ENCODE peak calls at places on chromosomes 13 and 19, in four cellular contexts. One of them, this sample, is unnamed.

GRCh38 chr13:79776538-79776937 is 295.6 kb downstream of the NDFIP2 start:
- DNase-seq in spleen: no peak
- DNase-seq in uterus: no peak
- DNase-seq in stomach: no peak
- DNase-seq in this sample: no peak

GRCh38 chr13:27556109-27556508 is 64.2 kb downstream of the LNX2 start:
- DNase-seq in spleen: no peak
- DNase-seq in uterus: no peak
- DNase-seq in stomach: no peak
- DNase-seq in this sample: peak; percentile 20

GRCh38 chr13:104641309-104641708 is 1575.1 kb upstream of the SLC10A2 start:
- DNase-seq in stomach: no peak
- DNase-seq in uterus: no peak
- DNase-seq in spleen: no peak
- DNase-seq in this sample: no peak

GRCh38 chr19:15197275-15198005 is 3.4 kb downstream of the NOTCH3 start:
- DNase-seq in spleen: no peak
- DNase-seq in stomach: no peak
- DNase-seq in uterus: no peak
- DNase-seq in this sample: no peak

GRCh38 chr19:8123683-8124082 is 25.7 kb downstream of the FBN3 start:
- DNase-seq in spleen: no peak
- DNase-seq in stomach: no peak
- DNase-seq in uterus: no peak
- DNase-seq in this sample: no peak

GRCh38 chr19:13959962-13960862 is 7.9 kb downstream of the DCAF15 start:
- DNase-seq in stomach: no peak
- DNase-seq in spleen: no peak
- DNase-seq in uterus: no peak
- DNase-seq in this sample: peak; percentile 73

GRCh38 chr19:4547303-4548237 is 7.7 kb upstream of the LRG1 start:
- DNase-seq in stomach: peak; percentile 60
- DNase-seq in uterus: no peak
- DNase-seq in spleen: peak; percentile 87
- DNase-seq in this sample: no peak

GRCh38 chr19:54696117-54696548 is 28.1 kb upstream of the KIR3DL3 start:
- DNase-seq in stomach: no peak
- DNase-seq in uterus: no peak
- DNase-seq in spleen: no peak
- DNase-seq in this sample: no peak

GRCh38 chr19:3615524-3616135 is 9.0 kb upstream of the TBXA2R start:
- DNase-seq in spleen: no peak
- DNase-seq in uterus: no peak
- DNase-seq in stomach: no peak
- DNase-seq in this sample: no peak

GRCh38 chr13:50844181-50844875 is 836 bp upstream of the DLEU7 start:
- DNase-seq in uterus: no peak
- DNase-seq in spleen: no peak
- DNase-seq in stomach: no peak
- DNase-seq in this sample: no peak

GRCh38 chr19:29562299-29563297 is 36.8 kb downstream of the VSTM2B start:
- DNase-seq in stomach: no peak
- DNase-seq in spleen: no peak
- DNase-seq in uterus: no peak
- DNase-seq in this sample: no peak

GRCh38 chr13:41700790-41701310 is 243.5 kb downstream of the RGCC start:
- DNase-seq in uterus: no peak
- DNase-seq in stomach: no peak
- DNase-seq in spleen: no peak
- DNase-seq in this sample: no peak

GRCh38 chr19:39297931-39298634 is 1.9 kb downstream of the IFNL1 start:
- DNase-seq in uterus: no peak
- DNase-seq in stomach: peak; percentile 40
- DNase-seq in spleen: peak; percentile 91
- DNase-seq in this sample: no peak

GRCh38 chr19:55368701-55369563 is 1.3 kb downstream of the IL11 start:
- DNase-seq in spleen: no peak
- DNase-seq in uterus: no peak
- DNase-seq in stomach: no peak
- DNase-seq in this sample: peak; percentile 86

GRCh38 chr13:34913040-34913439 is 29.0 kb upstream of the NBEA start:
- DNase-seq in spleen: no peak
- DNase-seq in stomach: no peak
- DNase-seq in uterus: no peak
- DNase-seq in this sample: no peak

GRCh38 chr13:58704953-58705352 is 1073.4 kb downstream of the PCDH17 start:
- DNase-seq in uterus: no peak
- DNase-seq in spleen: no peak
- DNase-seq in stomach: no peak
- DNase-seq in this sample: no peak

GRCh38 chr13:28503182-28503980 is 8.5 kb upstream of the FLT1 start:
- DNase-seq in stomach: no peak
- DNase-seq in uterus: no peak
- DNase-seq in spleen: peak; percentile 18
- DNase-seq in this sample: no peak

GRCh38 chr19:34482380-34483250 is 1.1 kb downstream of the WTIP start:
- DNase-seq in stomach: no peak
- DNase-seq in uterus: no peak
- DNase-seq in spleen: no peak
- DNase-seq in this sample: peak; percentile 83

GRCh38 chr19:23547156-23547555 is 139.9 kb downstream of the ZNF675 start:
- DNase-seq in stomach: no peak
- DNase-seq in uterus: no peak
- DNase-seq in spleen: no peak
- DNase-seq in this sample: no peak

GRCh38 chr13:27172495-27172842 is 858 bp upstream of the USP12 start:
- DNase-seq in stomach: no peak
- DNase-seq in uterus: no peak
- DNase-seq in spleen: no peak
- DNase-seq in this sample: no peak

GRCh38 chr19:16470541-16470910 is 1.2 kb downstream of the EPS15L1 start:
- DNase-seq in spleen: no peak
- DNase-seq in uterus: no peak
- DNase-seq in stomach: no peak
- DNase-seq in this sample: no peak

GRCh38 chr19:32675720-32676185 is at the start of gene RGS9BP:
- DNase-seq in uterus: peak; percentile 73
- DNase-seq in stomach: peak; percentile 83
- DNase-seq in spleen: peak; percentile 94
- DNase-seq in this sample: peak; percentile 94

GRCh38 chr13:95452376-95452775 is 100.1 kb upstream of the CLDN10 start:
- DNase-seq in stomach: no peak
- DNase-seq in spleen: no peak
- DNase-seq in uterus: no peak
- DNase-seq in this sample: no peak

GRCh38 chr13:72651196-72651595 is 76.2 kb downstream of the MZT1 start:
- DNase-seq in stomach: no peak
- DNase-seq in spleen: no peak
- DNase-seq in uterus: no peak
- DNase-seq in this sample: no peak

GRCh38 chr19:32337176-32337808 is 8.1 kb upstream of the ZNF507 start:
- DNase-seq in spleen: no peak
- DNase-seq in uterus: no peak
- DNase-seq in stomach: no peak
- DNase-seq in this sample: no peak

GRCh38 chr19:15926484-15926883 is 7.8 kb downstream of the CYP4F11 start:
- DNase-seq in spleen: no peak
- DNase-seq in stomach: no peak
- DNase-seq in uterus: no peak
- DNase-seq in this sample: no peak

GRCh38 chr13:68927387-68928026 is 1180.1 kb upstream of the ATXN8OS start:
- DNase-seq in stomach: no peak
- DNase-seq in uterus: no peak
- DNase-seq in spleen: no peak
- DNase-seq in this sample: no peak
- TF ChIP-seq CTCF in stomach: peak; percentile 17
- TF ChIP-seq CTCF in uterus: no peak
- TF ChIP-seq CTCF in spleen: no peak
- TF ChIP-seq CTCF in this sample: peak; percentile 38

DNA sequence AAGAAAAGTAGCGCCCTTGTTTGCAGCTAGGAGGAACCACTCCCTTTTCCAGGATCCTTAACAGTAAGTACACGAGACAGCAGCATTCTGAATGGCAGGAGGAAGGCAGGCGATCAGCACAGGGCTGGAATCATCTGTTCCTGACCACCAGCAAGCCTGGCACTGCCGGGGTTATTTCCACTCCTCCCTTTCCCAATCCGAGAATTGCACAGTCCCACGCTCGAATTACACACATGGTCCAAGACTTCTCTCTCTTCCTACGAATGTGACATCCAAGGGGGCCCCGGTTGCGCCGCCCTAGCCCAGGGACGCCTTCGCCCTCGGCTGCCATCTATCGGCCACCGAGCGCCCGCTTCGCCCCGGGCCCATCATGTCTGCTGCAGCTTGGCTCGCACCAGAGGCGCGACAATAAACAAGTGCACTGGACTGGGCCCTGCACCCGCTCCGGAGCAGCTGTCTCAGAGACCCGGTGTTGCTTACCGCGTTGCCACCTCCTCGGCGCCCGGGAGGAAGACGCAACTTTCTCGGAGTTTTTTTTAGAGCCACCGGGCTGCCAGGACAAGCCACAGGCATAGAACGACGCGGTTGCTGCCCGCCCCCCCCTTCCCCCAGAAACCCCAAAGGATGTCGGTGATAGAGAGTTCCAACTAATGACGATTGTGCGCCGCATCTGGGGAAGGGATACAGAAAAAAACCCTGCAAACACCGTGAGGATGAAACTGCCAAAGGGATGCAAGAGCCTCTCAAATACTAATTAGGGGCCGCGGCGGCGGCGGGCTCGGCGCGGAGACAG is at the start of gene SLITRK5:
- DNase-seq in spleen: peak; percentile 89
- DNase-seq in uterus: no peak
- DNase-seq in stomach: peak; percentile 70
- DNase-seq in this sample: peak; percentile 81
- H3K4me3 ChIP-seq in spleen: peak within 1 kb of the TSS; percentile 36
- H3K4me3 ChIP-seq in uterus: peak within 1 kb of the TSS; percentile 29
- H3K4me3 ChIP-seq in stomach: peak within 1 kb of the TSS; percentile 54
- H3K4me3 ChIP-seq in this sample: peak within 1 kb of the TSS; percentile 60

DNA sequence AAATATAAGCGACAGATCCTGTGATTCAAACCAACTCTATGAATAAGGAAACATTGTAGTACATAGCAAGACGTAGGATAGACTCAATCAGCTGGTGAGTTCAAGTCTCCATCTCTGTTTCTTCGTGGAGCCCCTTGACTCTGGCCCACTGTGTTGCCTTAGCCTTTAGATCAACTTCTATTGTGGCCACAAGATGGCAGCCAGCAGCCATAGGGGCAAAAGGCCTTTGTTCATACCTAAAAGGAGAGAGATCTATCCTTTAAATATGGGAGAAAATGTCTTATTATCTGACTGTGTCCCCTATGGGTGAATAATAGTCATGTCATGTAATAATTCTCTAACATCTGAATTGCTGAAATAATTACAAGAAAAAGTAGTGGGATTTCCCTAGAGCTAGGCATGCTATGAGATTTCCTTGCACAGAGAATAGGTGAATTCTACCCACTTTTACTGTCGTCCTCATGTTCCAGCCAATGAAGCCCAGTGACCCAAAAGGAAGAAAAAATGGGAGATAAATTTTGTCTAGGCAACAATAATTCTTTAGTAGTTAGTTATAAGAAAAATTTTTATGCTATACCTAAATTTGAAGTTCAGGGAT is 129.4 kb downstream of the PCDH20 start:
- DNase-seq in stomach: peak; percentile 27
- DNase-seq in uterus: no peak
- DNase-seq in spleen: no peak
- DNase-seq in this sample: no peak
- TF ChIP-seq CTCF in stomach: no peak
- TF ChIP-seq CTCF in uterus: no peak
- TF ChIP-seq CTCF in spleen: no peak
- TF ChIP-seq CTCF in this sample: peak; percentile 41

GRCh38 chr19:44304659-44305193 is at the start of gene ZNF235:
- DNase-seq in stomach: peak; percentile 88
- DNase-seq in spleen: peak; percentile 91
- DNase-seq in uterus: peak; percentile 89
- DNase-seq in this sample: peak; percentile 92

GRCh38 chr19:44306283-44306682 is 1.5 kb upstream of the ZNF235 start:
- DNase-seq in uterus: no peak
- DNase-seq in stomach: no peak
- DNase-seq in spleen: no peak
- DNase-seq in this sample: no peak

GRCh38 chr19:44303305-44303704 is 1.5 kb downstream of the ZNF235 start:
- DNase-seq in stomach: no peak
- DNase-seq in spleen: no peak
- DNase-seq in uterus: no peak
- DNase-seq in this sample: no peak

GRCh38 chr19:44303976-44304568 is 753 bp downstream of the ZNF235 start:
- DNase-seq in spleen: no peak
- DNase-seq in stomach: no peak
- DNase-seq in uterus: no peak
- DNase-seq in this sample: no peak

DNA sequence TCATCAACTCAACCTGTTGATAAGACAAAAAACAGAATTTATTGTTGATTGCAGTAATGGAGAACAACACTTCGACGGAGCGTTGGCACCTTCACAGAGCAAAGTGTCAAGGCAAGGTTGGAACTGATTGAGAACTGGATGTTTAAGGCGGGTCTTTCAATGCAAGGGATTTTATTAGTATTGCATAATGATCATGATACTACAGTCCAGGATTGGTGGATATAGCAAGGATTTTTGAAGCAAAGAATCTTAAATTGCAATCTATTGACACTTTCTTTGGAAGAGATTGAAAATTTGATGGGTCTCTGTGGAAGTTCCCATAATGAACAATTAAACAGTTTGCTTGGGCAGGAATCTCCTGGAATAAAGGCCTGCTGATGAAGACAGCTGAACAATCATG is 632 bp upstream of the ZNF235 start:
- DNase-seq in uterus: no peak
- DNase-seq in stomach: no peak
- DNase-seq in spleen: no peak
- DNase-seq in this sample: no peak
- H3K4me3 ChIP-seq in uterus: no peak overlapping the region
- H3K4me3 ChIP-seq in stomach: no peak overlapping the region
- H3K4me3 ChIP-seq in spleen: peak overlapping the region; percentile 89
- H3K4me3 ChIP-seq in this sample: peak overlapping the region; percentile 59

GRCh38 chr19:46728693-46729339 is 11.9 kb upstream of the PRKD2 start:
- DNase-seq in uterus: peak; percentile 75
- DNase-seq in stomach: peak; percentile 82
- DNase-seq in spleen: peak; percentile 97
- DNase-seq in this sample: peak; percentile 91
- TF ChIP-seq CTCF in uterus: peak; percentile 88
- TF ChIP-seq CTCF in stomach: peak; percentile 85
- TF ChIP-seq CTCF in spleen: peak; percentile 98
- TF ChIP-seq CTCF in this sample: peak; percentile 83

DNA sequence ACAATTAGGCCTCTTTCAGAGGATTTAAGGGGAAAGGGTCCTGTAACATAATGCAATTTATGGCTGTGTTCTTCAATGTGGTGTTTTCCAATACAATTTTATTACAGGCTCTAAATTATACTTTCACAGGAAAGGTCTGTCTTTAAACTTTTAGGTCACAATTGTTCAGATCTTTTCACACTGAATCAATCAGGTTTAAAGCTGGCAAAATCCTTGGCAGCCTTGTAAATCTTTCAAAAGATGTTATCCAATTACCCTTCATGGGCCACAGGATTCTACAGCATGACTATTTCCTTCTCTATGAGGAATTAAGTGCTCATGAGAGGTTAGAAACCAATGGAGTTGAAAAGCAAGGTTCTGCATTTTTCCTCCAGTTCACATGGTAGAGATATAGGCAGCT is 211.5 kb upstream of the MIR17HG start:
- DNase-seq in stomach: no peak
- DNase-seq in uterus: no peak
- DNase-seq in spleen: no peak
- DNase-seq in this sample: no peak
- H3K4me3 ChIP-seq in stomach: no peak overlapping the region
- H3K4me3 ChIP-seq in uterus: no peak overlapping the region
- H3K4me3 ChIP-seq in spleen: no peak overlapping the region
- H3K4me3 ChIP-seq in this sample: no peak overlapping the region